ENCODE peak calls at places on chromosomes 4 and X, in six cellular contexts. One of them, this sample, is unnamed.

GRCh38 chr4:52260507-52261302 is 209.6 kb downstream of the SPATA18 start:
- DNase-seq in adrenal gland: peak
- DNase-seq in foreskin fibroblast: no peak
- DNase-seq in heart left ventricle: no peak
- DNase-seq in brain microvascular endothelial cell: no peak
- DNase-seq in spleen: no peak
- DNase-seq in this sample: no peak

GRCh38 chr4:179893967-179894590 is 2349.1 kb upstream of the TENM3 start:
- DNase-seq in adrenal gland: no peak
- DNase-seq in spleen: no peak
- DNase-seq in foreskin fibroblast: no peak
- DNase-seq in brain microvascular endothelial cell: no peak
- DNase-seq in heart left ventricle: no peak
- DNase-seq in this sample: no peak

GRCh38 chr4:140103676-140104075 is 50.3 kb downstream of the MAML3 start:
- DNase-seq in spleen: no peak
- DNase-seq in brain microvascular endothelial cell: peak
- DNase-seq in foreskin fibroblast: no peak
- DNase-seq in heart left ventricle: no peak
- DNase-seq in adrenal gland: peak
- DNase-seq in this sample: peak

GRCh38 chr4:184934961-184935360 is 83.3 kb upstream of the HELT start:
- DNase-seq in brain microvascular endothelial cell: no peak
- DNase-seq in adrenal gland: no peak
- DNase-seq in foreskin fibroblast: no peak
- DNase-seq in spleen: no peak
- DNase-seq in heart left ventricle: no peak
- DNase-seq in this sample: no peak

GRCh38 chrX:47266643-47267042 is 33.8 kb downstream of the USP11 start:
- DNase-seq in brain microvascular endothelial cell: no peak
- DNase-seq in heart left ventricle: no peak
- DNase-seq in adrenal gland: no peak
- DNase-seq in spleen: no peak
- DNase-seq in foreskin fibroblast: no peak
- DNase-seq in this sample: no peak

GRCh38 chrX:18896680-18897544 is 87.0 kb downstream of the PHKA2 start:
- DNase-seq in foreskin fibroblast: no peak
- DNase-seq in heart left ventricle: no peak
- DNase-seq in brain microvascular endothelial cell: no peak
- DNase-seq in spleen: peak
- DNase-seq in adrenal gland: no peak
- DNase-seq in this sample: no peak

GRCh38 chr4:108611360-108611759 is 9.0 kb upstream of the RPL34 start:
- DNase-seq in brain microvascular endothelial cell: no peak
- DNase-seq in heart left ventricle: no peak
- DNase-seq in spleen: no peak
- DNase-seq in foreskin fibroblast: peak
- DNase-seq in adrenal gland: peak
- DNase-seq in this sample: no peak

GRCh38 chr4:56128231-56128630 is 179.5 kb downstream of the CEP135 start:
- DNase-seq in foreskin fibroblast: no peak
- DNase-seq in spleen: no peak
- DNase-seq in heart left ventricle: no peak
- DNase-seq in adrenal gland: no peak
- DNase-seq in brain microvascular endothelial cell: peak
- DNase-seq in this sample: peak

GRCh38 chr4:80566203-80566872 is 230.8 kb downstream of the CFAP299 start:
- DNase-seq in adrenal gland: no peak
- DNase-seq in foreskin fibroblast: no peak
- DNase-seq in heart left ventricle: no peak
- DNase-seq in spleen: no peak
- DNase-seq in brain microvascular endothelial cell: no peak
- DNase-seq in this sample: no peak

GRCh38 chrX:46317158-46317557 is 228.1 kb downstream of the ZNF674 start:
- DNase-seq in heart left ventricle: no peak
- DNase-seq in adrenal gland: no peak
- DNase-seq in foreskin fibroblast: no peak
- DNase-seq in spleen: no peak
- DNase-seq in brain microvascular endothelial cell: no peak
- DNase-seq in this sample: no peak

GRCh38 chr4:176400816-176401461 is 81.2 kb downstream of the SPCS3 start:
- DNase-seq in spleen: no peak
- DNase-seq in brain microvascular endothelial cell: peak
- DNase-seq in heart left ventricle: no peak
- DNase-seq in adrenal gland: no peak
- DNase-seq in foreskin fibroblast: peak
- DNase-seq in this sample: peak

GRCh38 chr4:3491681-3492405 is 28.7 kb downstream of the DOK7 start:
- DNase-seq in spleen: no peak
- DNase-seq in heart left ventricle: no peak
- DNase-seq in foreskin fibroblast: peak
- DNase-seq in adrenal gland: no peak
- DNase-seq in brain microvascular endothelial cell: peak
- DNase-seq in this sample: no peak

GRCh38 chr4:56619160-56619559 is 61.9 kb downstream of the HOPX start:
- DNase-seq in spleen: no peak
- DNase-seq in foreskin fibroblast: peak
- DNase-seq in brain microvascular endothelial cell: peak
- DNase-seq in adrenal gland: no peak
- DNase-seq in heart left ventricle: no peak
- DNase-seq in this sample: peak

GRCh38 chrX:41672643-41673042 is 16.1 kb upstream of the GPR34 start:
- DNase-seq in adrenal gland: no peak
- DNase-seq in brain microvascular endothelial cell: no peak
- DNase-seq in foreskin fibroblast: no peak
- DNase-seq in spleen: no peak
- DNase-seq in heart left ventricle: no peak
- DNase-seq in this sample: no peak

GRCh38 chr4:101171747-101172146 is 175.6 kb downstream of the PPP3CA start:
- DNase-seq in heart left ventricle: no peak
- DNase-seq in foreskin fibroblast: peak
- DNase-seq in spleen: no peak
- DNase-seq in adrenal gland: no peak
- DNase-seq in brain microvascular endothelial cell: no peak
- DNase-seq in this sample: no peak

GRCh38 chr4:142322996-142323395 is 523.1 kb downstream of the INPP4B start:
- DNase-seq in spleen: no peak
- DNase-seq in foreskin fibroblast: peak
- DNase-seq in heart left ventricle: no peak
- DNase-seq in adrenal gland: no peak
- DNase-seq in brain microvascular endothelial cell: no peak
- DNase-seq in this sample: no peak

GRCh38 chr4:173436149-173436579 is 37.2 kb upstream of the SCRG1 start:
- DNase-seq in brain microvascular endothelial cell: peak
- DNase-seq in spleen: no peak
- DNase-seq in adrenal gland: no peak
- DNase-seq in foreskin fibroblast: peak
- DNase-seq in heart left ventricle: no peak
- DNase-seq in this sample: peak

GRCh38 chr4:147799986-147800555 is 68.2 kb downstream of the ARHGAP10 start:
- DNase-seq in brain microvascular endothelial cell: peak
- DNase-seq in adrenal gland: no peak
- DNase-seq in foreskin fibroblast: no peak
- DNase-seq in spleen: no peak
- DNase-seq in heart left ventricle: no peak
- DNase-seq in this sample: peak

GRCh38 chr4:151296227-151296626 is 19.3 kb downstream of the PRSS48 start:
- DNase-seq in spleen: no peak
- DNase-seq in brain microvascular endothelial cell: no peak
- DNase-seq in foreskin fibroblast: no peak
- DNase-seq in heart left ventricle: no peak
- DNase-seq in adrenal gland: no peak
- DNase-seq in this sample: no peak

GRCh38 chr4:77190053-77190452 is 33.0 kb downstream of the CCNG2 start:
- DNase-seq in brain microvascular endothelial cell: peak
- DNase-seq in heart left ventricle: no peak
- DNase-seq in spleen: no peak
- DNase-seq in adrenal gland: peak
- DNase-seq in foreskin fibroblast: no peak
- DNase-seq in this sample: no peak

GRCh38 chr4:56640907-56641493 is 40.1 kb downstream of the HOPX start:
- DNase-seq in spleen: no peak
- DNase-seq in brain microvascular endothelial cell: no peak
- DNase-seq in adrenal gland: no peak
- DNase-seq in heart left ventricle: no peak
- DNase-seq in foreskin fibroblast: no peak
- DNase-seq in this sample: no peak

GRCh38 chrX:141176586-141177451 is at the start of gene LDOC1:
- DNase-seq in adrenal gland: peak
- DNase-seq in spleen: peak
- DNase-seq in foreskin fibroblast: peak
- DNase-seq in heart left ventricle: peak
- DNase-seq in brain microvascular endothelial cell: peak
- DNase-seq in this sample: peak

GRCh38 chr4:171648926-171649325 is 164.3 kb upstream of the GALNTL6 start:
- DNase-seq in heart left ventricle: no peak
- DNase-seq in adrenal gland: no peak
- DNase-seq in foreskin fibroblast: no peak
- DNase-seq in brain microvascular endothelial cell: no peak
- DNase-seq in spleen: no peak
- DNase-seq in this sample: no peak

DNA sequence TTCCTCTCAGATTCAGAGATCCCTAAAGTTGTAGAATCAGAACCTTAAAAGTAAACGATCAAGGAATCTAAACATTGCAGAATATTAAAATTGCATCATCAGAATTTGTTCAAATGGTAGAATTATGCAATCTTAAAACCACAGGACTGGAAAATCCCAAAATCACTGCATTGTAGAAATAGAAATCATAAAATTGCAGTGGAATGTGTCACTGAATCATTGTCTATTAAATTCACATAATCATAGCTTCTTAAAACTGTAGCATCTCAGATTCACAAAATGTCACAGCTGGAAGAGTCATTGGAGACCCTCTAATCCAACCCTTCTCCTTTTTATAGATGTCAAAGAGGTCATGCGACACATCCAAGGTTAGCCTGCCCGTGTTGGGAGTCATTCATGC is 15.6 kb downstream of the IQSEC2 start:
- DNase-seq in adrenal gland: no peak
- DNase-seq in spleen: no peak
- DNase-seq in foreskin fibroblast: peak
- DNase-seq in brain microvascular endothelial cell: no peak
- DNase-seq in heart left ventricle: no peak
- DNase-seq in this sample: peak
- H3K4me3 ChIP-seq in adrenal gland: no peak
- H3K4me3 ChIP-seq in spleen: no peak
- H3K4me3 ChIP-seq in foreskin fibroblast: no peak
- H3K4me3 ChIP-seq in brain microvascular endothelial cell: no peak
- H3K4me3 ChIP-seq in heart left ventricle: no peak
- H3K4me3 ChIP-seq in this sample: no peak

GRCh38 chrX:97743014-97743413 is 859.3 kb downstream of the RPA4 start:
- DNase-seq in brain microvascular endothelial cell: no peak
- DNase-seq in spleen: no peak
- DNase-seq in foreskin fibroblast: no peak
- DNase-seq in heart left ventricle: no peak
- DNase-seq in adrenal gland: peak
- DNase-seq in this sample: no peak
- TF ChIP-seq CTCF in brain microvascular endothelial cell: peak
- TF ChIP-seq CTCF in spleen: no peak
- TF ChIP-seq CTCF in foreskin fibroblast: no peak
- TF ChIP-seq CTCF in heart left ventricle: no peak
- TF ChIP-seq CTCF in adrenal gland: no peak
- TF ChIP-seq CTCF in this sample: no peak

DNA sequence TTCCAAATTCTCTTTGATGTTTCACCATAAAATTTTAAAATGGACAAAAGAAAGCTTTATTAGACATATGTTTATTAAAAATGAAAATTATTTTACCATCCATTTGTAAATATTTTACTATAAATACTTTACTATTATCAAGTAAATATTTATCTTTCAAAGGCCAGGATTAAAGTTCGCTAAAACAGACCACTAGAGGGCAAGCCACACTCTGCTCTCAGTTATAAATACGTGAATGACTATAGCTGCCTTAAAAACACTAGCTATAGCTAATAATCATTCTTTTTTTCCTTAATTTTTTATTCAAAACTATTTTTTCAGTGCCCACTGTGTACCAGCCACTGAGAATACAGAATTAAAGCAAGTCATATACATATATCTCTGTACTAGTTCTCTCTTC is 38.6 kb downstream of the UNC5C start:
- DNase-seq in brain microvascular endothelial cell: peak
- DNase-seq in spleen: no peak
- DNase-seq in adrenal gland: peak
- DNase-seq in foreskin fibroblast: no peak
- DNase-seq in heart left ventricle: no peak
- DNase-seq in this sample: peak
- H3K4me3 ChIP-seq in brain microvascular endothelial cell: no peak
- H3K4me3 ChIP-seq in spleen: no peak
- H3K4me3 ChIP-seq in adrenal gland: peak
- H3K4me3 ChIP-seq in foreskin fibroblast: no peak
- H3K4me3 ChIP-seq in heart left ventricle: no peak
- H3K4me3 ChIP-seq in this sample: no peak

GRCh38 chr4:68577590-68577989 is 1.5 kb upstream of the UGT2B17 start:
- DNase-seq in adrenal gland: no peak
- DNase-seq in brain microvascular endothelial cell: no peak
- DNase-seq in spleen: no peak
- DNase-seq in foreskin fibroblast: no peak
- DNase-seq in heart left ventricle: no peak
- DNase-seq in this sample: no peak
- TF ChIP-seq CTCF in adrenal gland: no peak
- TF ChIP-seq CTCF in brain microvascular endothelial cell: no peak
- TF ChIP-seq CTCF in spleen: no peak
- TF ChIP-seq CTCF in foreskin fibroblast: no peak
- TF ChIP-seq CTCF in heart left ventricle: no peak
- TF ChIP-seq CTCF in this sample: no peak

GRCh38 chr4:54050214-54050904 is 14.0 kb downstream of the CHIC2 start:
- DNase-seq in heart left ventricle: no peak
- DNase-seq in foreskin fibroblast: no peak
- DNase-seq in spleen: no peak
- DNase-seq in brain microvascular endothelial cell: no peak
- DNase-seq in adrenal gland: no peak
- DNase-seq in this sample: peak
- H3K4me3 ChIP-seq in heart left ventricle: no peak
- H3K4me3 ChIP-seq in foreskin fibroblast: no peak
- H3K4me3 ChIP-seq in spleen: no peak
- H3K4me3 ChIP-seq in brain microvascular endothelial cell: no peak
- H3K4me3 ChIP-seq in adrenal gland: no peak
- H3K4me3 ChIP-seq in this sample: no peak

DNA sequence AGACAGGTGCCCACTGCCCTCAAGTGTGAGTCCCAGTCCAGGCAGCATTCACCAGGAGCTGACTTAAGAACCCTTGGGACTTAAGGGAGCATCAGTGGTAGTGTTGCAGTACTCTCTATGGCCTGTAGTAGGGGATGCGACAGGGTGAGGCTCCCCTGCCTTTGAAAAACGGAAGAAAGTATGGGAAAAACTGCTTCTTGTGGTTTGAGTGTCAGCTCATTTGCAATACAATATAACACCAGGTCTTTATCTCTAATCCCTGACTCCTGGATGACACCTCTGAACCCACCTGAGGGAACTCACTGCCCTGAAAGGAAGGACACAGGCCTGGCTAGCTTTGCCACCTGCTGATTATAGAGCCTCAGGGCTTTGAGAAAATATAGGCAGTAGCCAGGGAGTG is 176.0 kb downstream of the SMARCA1 start:
- DNase-seq in heart left ventricle: no peak
- DNase-seq in brain microvascular endothelial cell: no peak
- DNase-seq in adrenal gland: no peak
- DNase-seq in foreskin fibroblast: no peak
- DNase-seq in spleen: no peak
- DNase-seq in this sample: no peak
- TF ChIP-seq CTCF in heart left ventricle: no peak
- TF ChIP-seq CTCF in brain microvascular endothelial cell: peak
- TF ChIP-seq CTCF in adrenal gland: no peak
- TF ChIP-seq CTCF in foreskin fibroblast: no peak
- TF ChIP-seq CTCF in spleen: no peak
- TF ChIP-seq CTCF in this sample: peak

This sample was measured in astrocyte of the spinal cord.